ENCODE peak calls at places on chromosome 12, in ten cellular contexts. Z, E, Y, J, N, T, K, B, W and Q are unnamed samples.

GRCh38 chr12:76311796-76312195 is 36.4 kb downstream of the BBS10 start:
- DNase-seq in Z (no peak), E (no peak), Y (no peak), J (no peak), N (no peak), T (no peak), K (no peak), B (no peak), W (no peak), Q (no peak)

GRCh38 chr12:54356951-54357356 is 7.3 kb downstream of the GPR84 start:
- DNase-seq in Z (no peak), E (no peak), Y (no peak), J (no peak), N (no peak), T (no peak), K (peak; percentile 65), B (no peak), W (no peak), Q (no peak)

GRCh38 chr12:113880337-113880736 is 85.8 kb downstream of the RBM19 start:
- DNase-seq in Z (no peak), E (no peak), Y (no peak), J (no peak), N (no peak), T (no peak), K (no peak), B (no peak), W (no peak), Q (no peak)

GRCh38 chr12:124921200-124922008 is 7.0 kb upstream of the UBC start:
- DNase-seq in Z (peak; percentile 72), E (peak; percentile 78), Y (peak; percentile 41), J (no peak), N (no peak), T (peak; percentile 63), K (peak; percentile 76), B (peak; percentile 97), W (no peak), Q (peak; percentile 69)

GRCh38 chr12:114799574-114800487 is 115.9 kb upstream of the TBX3 start:
- DNase-seq in Z (no peak), E (peak; percentile 15), Y (no peak), J (no peak), N (no peak), T (peak; percentile 92), K (no peak), B (no peak), W (no peak), Q (no peak)

GRCh38 chr12:1115471-1116242 is 124.6 kb downstream of the ERC1 start:
- DNase-seq in Z (no peak), E (no peak), Y (no peak), J (no peak), N (no peak), T (no peak), K (no peak), B (no peak), W (no peak), Q (no peak)

GRCh38 chr12:121364657-121365265 is 12.6 kb upstream of the ANAPC5 start:
- DNase-seq in Z (no peak), E (no peak), Y (no peak), J (no peak), N (no peak), T (no peak), K (no peak), B (no peak), W (no peak), Q (no peak)

GRCh38 chr12:65313704-65314317 is 35.3 kb downstream of the MSRB3 start:
- DNase-seq in Z (no peak), E (no peak), Y (no peak), J (no peak), N (no peak), T (no peak), K (peak; percentile 23), B (no peak), W (no peak), Q (no peak)

GRCh38 chr12:46177842-46178608 is 90.8 kb downstream of the SLC38A1 start:
- DNase-seq in Z (no peak), E (no peak), Y (no peak), J (no peak), N (no peak), T (no peak), K (no peak), B (peak; percentile 58), W (no peak), Q (no peak)

GRCh38 chr12:22709292-22709691 is 84.3 kb downstream of the ETNK1 start:
- DNase-seq in Z (no peak), E (no peak), Y (peak; percentile 52), J (no peak), N (no peak), T (no peak), K (peak; percentile 75), B (peak; percentile 15), W (no peak), Q (no peak)

GRCh38 chr12:10982244-10982643 is 4.5 kb downstream of the TAS2R50 start:
- DNase-seq in Z (no peak), E (no peak), Y (no peak), J (no peak), N (no peak), T (no peak), K (no peak), B (peak; percentile 21), W (no peak), Q (no peak)

GRCh38 chr12:113030875-113031525 is 25.5 kb upstream of the DTX1 start:
- DNase-seq in Z (no peak), E (no peak), Y (peak; percentile 71), J (no peak), N (no peak), T (no peak), K (peak; percentile 89), B (no peak), W (no peak), Q (peak; percentile 76)

GRCh38 chr12:100567945-100568344 is 5.5 kb upstream of the GAS2L3 start:
- DNase-seq in Z (no peak), E (no peak), Y (no peak), J (no peak), N (no peak), T (no peak), K (no peak), B (no peak), W (no peak), Q (no peak)

GRCh38 chr12:119179335-119180021 is 747 bp downstream of the HSPB8 start:
- DNase-seq in Z (peak; percentile 76), E (no peak), Y (no peak), J (peak; percentile 39), N (peak; percentile 32), T (peak; percentile 58), K (peak; percentile 83), B (no peak), W (no peak), Q (no peak)

GRCh38 chr12:57370696-57371095 is 60.1 kb downstream of the R3HDM2 start:
- DNase-seq in Z (no peak), E (no peak), Y (no peak), J (no peak), N (no peak), T (no peak), K (no peak), B (no peak), W (no peak), Q (no peak)

GRCh38 chr12:57368349-57369095 is 62.3 kb downstream of the R3HDM2 start:
- DNase-seq in Z (no peak), E (peak; percentile 16), Y (no peak), J (no peak), N (no peak), T (no peak), K (peak; percentile 27), B (no peak), W (peak; percentile 3), Q (no peak)

GRCh38 chr12:57372233-57372632 is 58.6 kb downstream of the R3HDM2 start:
- DNase-seq in Z (no peak), E (no peak), Y (no peak), J (no peak), N (no peak), T (no peak), K (no peak), B (no peak), W (no peak), Q (no peak)

GRCh38 chr12:57369202-57369601 is 61.6 kb downstream of the R3HDM2 start:
- DNase-seq in Z (no peak), E (no peak), Y (no peak), J (no peak), N (no peak), T (no peak), K (no peak), B (no peak), W (no peak), Q (no peak)

GRCh38 chr12:57370084-57370483 is 60.8 kb downstream of the R3HDM2 start:
- DNase-seq in Z (no peak), E (no peak), Y (no peak), J (no peak), N (no peak), T (no peak), K (no peak), B (no peak), W (peak; percentile 24), Q (no peak)
- TF ChIP-seq POLR2AphosphoS5 in Z (no peak), E (no peak), Y (no peak), J (no peak), N (no peak), T (no peak), K (no peak), B (no peak), W (no peak), Q (no peak)

GRCh38 chr12:64042901-64043300 is 179.2 kb downstream of the KICS2 start:
- DNase-seq in Z (no peak), E (no peak), Y (no peak), J (no peak), N (no peak), T (no peak), K (no peak), B (no peak), W (no peak), Q (peak; percentile 81)
- H3K27ac ChIP-seq in Z (no peak overlapping the region), E (no peak overlapping the region), Y (peak overlapping the region; percentile 50), J (peak overlapping the region; percentile 34), N (no peak overlapping the region), T (no peak overlapping the region), K (no peak overlapping the region), B (no peak overlapping the region), W (no peak overlapping the region), Q (peak overlapping the region; percentile 94)

DNA sequence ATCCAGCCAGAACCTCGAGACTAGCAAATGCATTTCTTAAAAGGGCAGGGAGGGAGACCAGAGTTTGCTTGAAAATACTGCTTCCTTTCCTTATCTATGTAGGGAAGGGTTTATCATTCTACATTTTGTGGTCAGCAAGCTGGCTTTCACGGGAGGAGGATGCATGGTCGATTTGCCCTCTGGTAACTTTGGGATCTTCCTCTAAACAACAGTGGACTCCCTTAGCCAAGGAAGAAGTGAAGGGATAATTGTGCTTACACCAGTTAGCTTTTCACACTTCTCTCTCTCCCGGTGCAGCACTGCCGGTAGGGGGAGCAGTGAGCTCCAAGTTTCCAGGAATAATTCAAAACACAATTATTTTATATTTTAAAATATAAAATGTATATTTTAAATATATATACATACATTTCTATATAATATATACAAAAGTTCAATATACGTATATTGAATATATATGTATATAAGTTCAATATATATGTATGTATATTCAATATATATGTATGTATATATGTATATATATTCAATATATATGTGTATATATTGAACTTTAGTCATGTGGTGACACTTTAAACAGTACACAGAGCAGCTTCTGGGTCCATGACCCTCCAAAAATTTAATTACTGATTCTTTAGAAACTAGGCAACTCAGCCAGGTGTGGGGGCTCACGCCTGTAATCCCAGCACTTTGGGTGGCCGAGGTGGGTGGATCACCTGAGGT is 4.5 kb upstream of the ACACB start:
- DNase-seq in Z (peak; percentile 91), E (peak; percentile 82), Y (peak; percentile 66), J (no peak), N (peak; percentile 61), T (peak; percentile 76), K (peak; percentile 65), B (no peak), W (no peak), Q (no peak)
- TF ChIP-seq POLR2AphosphoS5 in Z (peak; percentile 80), E (peak; percentile 55), Y (no peak), J (no peak), N (no peak), T (peak; percentile 5), K (no peak), B (no peak), W (no peak), Q (no peak)

GRCh38 chr12:51862947-51863346 is 14.4 kb upstream of the FIGNL2 start:
- DNase-seq in Z (no peak), E (no peak), Y (no peak), J (no peak), N (no peak), T (no peak), K (peak; percentile 82), B (no peak), W (no peak), Q (no peak)
- H3K27ac ChIP-seq in Z (no peak overlapping the region), E (no peak overlapping the region), Y (no peak overlapping the region), J (no peak overlapping the region), N (no peak overlapping the region), T (no peak overlapping the region), K (peak overlapping the region; percentile 85), B (no peak overlapping the region), W (no peak overlapping the region), Q (peak overlapping the region; percentile 7)